ENCODE peak calls at places on chromosome 13, in seven cellular contexts. M is H1, P is neuronal stem cell, S is mesendoderm, L is IMR-90, K is mesenchymal stem cell, Q is trophoblast cell. J is an unnamed sample.
A peak's percentile ranks its signal among the peaks of the same experiment; 100 is the strongest.

GRCh38 chr13:97953376-97953970 is at the start of gene IPO5:
- DNase-seq in M (no peak), P (no peak), S (no peak), L (peak; percentile 73), K (no peak), Q (no peak), J (no peak)

GRCh38 chr13:104769520-104769919 is 1703.3 kb upstream of the SLC10A2 start:
- DNase-seq in M (no peak), P (no peak), S (no peak), L (no peak), K (no peak), Q (no peak), J (no peak)

GRCh38 chr13:93307166-93307565 is 80.6 kb downstream of the GPC6 start:
- DNase-seq in M (no peak), P (no peak), S (no peak), L (peak; percentile 48), K (no peak), Q (no peak), J (no peak)

GRCh38 chr13:40259899-40260298 is 406.5 kb downstream of the FOXO1 start:
- DNase-seq in M (no peak), P (no peak), S (no peak), L (no peak), K (no peak), Q (no peak), J (no peak)

GRCh38 chr13:45831851-45832250 is 19.7 kb downstream of the SIAH3 start:
- DNase-seq in M (no peak), P (no peak), S (no peak), L (no peak), K (no peak), Q (no peak), J (no peak)

GRCh38 chr13:93266681-93267080 is 40.1 kb downstream of the GPC6 start:
- DNase-seq in M (no peak), P (no peak), S (no peak), L (no peak), K (no peak), Q (no peak), J (no peak)

GRCh38 chr13:77415253-77416127 is 88.6 kb upstream of the MYCBP2 start:
- DNase-seq in M (no peak), P (no peak), S (no peak), L (no peak), K (peak; percentile 3), Q (no peak), J (no peak)

GRCh38 chr13:109671919-109672318 is 114.5 kb downstream of the IRS2 start:
- DNase-seq in M (no peak), P (no peak), S (no peak), L (no peak), K (peak; percentile 24), Q (no peak), J (no peak)

GRCh38 chr13:51333826-51334225 is 5.7 kb upstream of the SERPINE3 start:
- DNase-seq in M (no peak), P (no peak), S (no peak), L (no peak), K (no peak), Q (no peak), J (no peak)

GRCh38 chr13:47025791-47026419 is 129.1 kb upstream of the HTR2A start:
- DNase-seq in M (no peak), P (no peak), S (no peak), L (no peak), K (no peak), Q (no peak), J (no peak)

GRCh38 chr13:25738342-25738771 is 313.5 kb downstream of the SHISA2 start:
- DNase-seq in M (no peak), P (no peak), S (peak; percentile 16), L (no peak), K (no peak), Q (no peak), J (no peak)

GRCh38 chr13:24097667-24098066 is 62.9 kb upstream of the SPATA13 start:
- DNase-seq in M (no peak), P (no peak), S (no peak), L (no peak), K (no peak), Q (no peak), J (no peak)

GRCh38 chr13:108272333-108272732 is 2.8 kb downstream of the TNFSF13B start:
- DNase-seq in M (no peak), P (no peak), S (no peak), L (peak; percentile 31), K (peak; percentile 28), Q (no peak), J (no peak)

GRCh38 chr13:111166882-111167281 is 51.8 kb downstream of the ARHGEF7 start:
- DNase-seq in M (no peak), P (no peak), S (no peak), L (no peak), K (no peak), Q (no peak), J (no peak)

GRCh38 chr13:98835156-98835555 is 82.7 kb upstream of the SLC15A1 start:
- DNase-seq in M (no peak), P (no peak), S (no peak), L (no peak), K (no peak), Q (no peak), J (no peak)

DNA sequence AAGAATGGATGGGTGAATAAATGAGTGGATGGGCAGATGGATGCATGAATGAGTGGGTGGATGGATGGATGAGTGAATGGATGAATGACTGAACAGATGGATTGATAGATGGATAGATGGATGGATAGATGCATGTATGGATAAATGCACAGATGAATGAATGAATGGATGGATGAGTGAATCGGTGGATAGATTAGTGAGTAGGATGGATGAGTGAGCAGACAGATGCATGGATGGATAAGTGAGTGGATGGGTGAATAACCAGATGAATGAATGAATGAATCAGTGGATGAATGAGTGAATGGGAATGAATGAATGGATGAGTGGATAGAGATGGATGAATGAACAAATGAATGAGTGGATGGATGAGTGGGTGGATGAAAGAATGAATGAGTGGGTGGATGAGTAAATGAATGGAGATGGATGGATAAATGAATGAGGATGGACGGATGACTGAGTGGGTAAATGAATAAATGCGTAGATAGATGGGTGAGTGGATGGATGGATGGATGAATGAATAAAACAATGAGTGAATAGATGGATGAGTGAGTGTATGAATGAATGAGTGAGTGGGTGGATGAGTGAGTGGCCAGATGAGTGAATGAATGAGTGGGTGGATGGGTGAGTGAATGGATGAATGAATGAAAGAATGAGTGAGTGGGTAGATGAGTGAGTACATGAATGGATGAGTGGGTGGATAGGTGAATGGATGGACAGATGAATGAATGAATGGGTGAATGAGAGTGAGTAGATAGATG is 13.0 kb downstream of the GAS6 start:
- DNase-seq in M (no peak), P (no peak), S (no peak), L (no peak), K (no peak), Q (no peak), J (no peak)
- H3K23ac ChIP-seq in M (no peak overlapping the region), P (no peak overlapping the region), S (no peak overlapping the region), L (no peak overlapping the region), K (no peak overlapping the region), Q (no peak overlapping the region), J (no peak overlapping the region)

GRCh38 chr13:31437975-31438374 is 238.2 kb downstream of the B3GLCT start:
- DNase-seq in M (no peak), P (no peak), S (peak; percentile 20), L (no peak), K (no peak), Q (no peak), J (no peak)

GRCh38 chr13:31433756-31434155 is 234.0 kb downstream of the B3GLCT start:
- DNase-seq in M (no peak), P (no peak), S (no peak), L (no peak), K (no peak), Q (peak; percentile 9), J (no peak)

GRCh38 chr13:31433201-31433600 is 233.4 kb downstream of the B3GLCT start:
- DNase-seq in M (no peak), P (no peak), S (no peak), L (no peak), K (no peak), Q (no peak), J (no peak)

GRCh38 chr13:31434613-31435012 is 234.8 kb downstream of the B3GLCT start:
- DNase-seq in M (no peak), P (no peak), S (no peak), L (no peak), K (no peak), Q (no peak), J (no peak)

GRCh38 chr13:31436478-31436877 is 236.7 kb downstream of the B3GLCT start:
- DNase-seq in M (no peak), P (no peak), S (no peak), L (no peak), K (peak; percentile 12), Q (no peak), J (no peak)
- H3K4ac ChIP-seq in M (no peak overlapping the region), P (no peak overlapping the region), S (no peak overlapping the region), L (no peak overlapping the region), K (no peak overlapping the region), Q (no peak overlapping the region), J (no peak overlapping the region)

GRCh38 chr13:80256352-80256932 is 84.5 kb downstream of the SPRY2 start:
- DNase-seq in M (no peak), P (no peak), S (no peak), L (no peak), K (no peak), Q (no peak), J (no peak)

GRCh38 chr13:80251403-80251802 is 89.5 kb downstream of the SPRY2 start:
- DNase-seq in M (no peak), P (no peak), S (no peak), L (peak; percentile 60), K (peak; percentile 79), Q (no peak), J (no peak)

GRCh38 chr13:80259159-80259558 is 81.8 kb downstream of the SPRY2 start:
- DNase-seq in M (no peak), P (no peak), S (no peak), L (no peak), K (no peak), Q (no peak), J (no peak)

GRCh38 chr13:80249906-80250513 is 90.9 kb downstream of the SPRY2 start:
- DNase-seq in M (no peak), P (no peak), S (no peak), L (no peak), K (no peak), Q (no peak), J (no peak)

GRCh38 chr13:80255946-80256345 is 85.0 kb downstream of the SPRY2 start:
- DNase-seq in M (no peak), P (no peak), S (no peak), L (no peak), K (no peak), Q (no peak), J (no peak)
- H4K8ac ChIP-seq in M (no peak overlapping the region), P (no peak overlapping the region), S (no peak overlapping the region), L (no peak overlapping the region), K (no peak overlapping the region), Q (no peak overlapping the region), J (no peak overlapping the region)

GRCh38 chr13:21148557-21149258 is 27.6 kb downstream of the SKA3 start:
- DNase-seq in M (no peak), P (no peak), S (no peak), L (no peak), K (no peak), Q (no peak), J (no peak)

GRCh38 chr13:21149568-21149967 is 26.8 kb downstream of the SKA3 start:
- DNase-seq in M (no peak), P (no peak), S (no peak), L (peak; percentile 38), K (peak; percentile 60), Q (no peak), J (no peak)

GRCh38 chr13:21147827-21148226 is 28.5 kb downstream of the SKA3 start:
- DNase-seq in M (no peak), P (no peak), S (no peak), L (no peak), K (no peak), Q (no peak), J (no peak)

GRCh38 chr13:21152251-21152899 is 24.0 kb downstream of the SKA3 start:
- DNase-seq in M (no peak), P (no peak), S (peak; percentile 18), L (no peak), K (no peak), Q (no peak), J (peak; percentile 42)

GRCh38 chr13:21150013-21150412 is 26.3 kb downstream of the SKA3 start:
- DNase-seq in M (no peak), P (no peak), S (no peak), L (no peak), K (peak; percentile 31), Q (no peak), J (no peak)
- H3K23ac ChIP-seq in M (no peak overlapping the region), P (no peak overlapping the region), S (no peak overlapping the region), L (no peak overlapping the region), K (no peak overlapping the region), Q (no peak overlapping the region), J (no peak overlapping the region)

J was measured in H9.